ENCODE peak calls at places on chromosomes 16 and 17, in nine cellular contexts. K is OCI-LY7; F is heart right ventricle; R is CD4-positive, alpha-beta memory T cell; E is prostate gland; L is ascending aorta; T is left ventricle myocardium inferior; C is tibial artery; X is gastrocnemius medialis. I is an unnamed sample.

GRCh38 chr17:78667741-78668640 is 90.8 kb upstream of the DNAH17 start:
- DNase-seq in K (no peak), F (no peak), R (no peak), E (no peak), L (no peak), T (no peak), C (no peak), X (no peak), I (no peak)

GRCh38 chr16:10619271-10619849 is 39.0 kb upstream of the EMP2 start:
- DNase-seq in K (no peak), F (peak; percentile 68), R (no peak), E (peak; percentile 21), L (no peak), T (peak; percentile 58), C (no peak), X (no peak), I (no peak)

GRCh38 chr17:43393944-43394482 is 4.8 kb upstream of the ARL4D start:
- DNase-seq in K (peak; percentile 86), F (peak; percentile 76), R (peak; percentile 89), E (peak; percentile 93), L (peak; percentile 46), T (peak; percentile 86), C (peak; percentile 94), X (peak; percentile 88), I (peak; percentile 87)

GRCh38 chr17:38587956-38588771 is 17.6 kb downstream of the SRCIN1 start:
- DNase-seq in K (peak; percentile 34), F (no peak), R (peak; percentile 13), E (no peak), L (no peak), T (no peak), C (no peak), X (no peak), I (no peak)

GRCh38 chr16:55955845-55956244 is 80.7 kb upstream of the CES5A start:
- DNase-seq in K (no peak), F (peak; percentile 67), R (no peak), E (no peak), L (no peak), T (peak; percentile 83), C (no peak), X (peak; percentile 23), I (no peak)

GRCh38 chr17:21173543-21173942 is 40.4 kb downstream of the TMEM11 start:
- DNase-seq in K (no peak), F (no peak), R (no peak), E (no peak), L (no peak), T (no peak), C (no peak), X (peak; percentile 91), I (no peak)

GRCh38 chr17:6019959-6020358 is 50.2 kb upstream of the WSCD1 start:
- DNase-seq in K (no peak), F (no peak), R (no peak), E (no peak), L (no peak), T (no peak), C (no peak), X (no peak), I (no peak)

GRCh38 chr16:16007743-16008111 is 58.3 kb downstream of the ABCC1 start:
- DNase-seq in K (peak; percentile 94), F (no peak), R (no peak), E (no peak), L (no peak), T (no peak), C (no peak), X (no peak), I (no peak)

GRCh38 chr17:77723071-77723908 is 235.2 kb upstream of the TNRC6C start:
- DNase-seq in K (no peak), F (no peak), R (no peak), E (no peak), L (no peak), T (peak; percentile 38), C (no peak), X (no peak), I (no peak)

GRCh38 chr17:57603978-57604377 is 141.1 kb downstream of the CCDC182 start:
- DNase-seq in K (peak; percentile 76), F (no peak), R (peak; percentile 89), E (peak; percentile 31), L (no peak), T (no peak), C (no peak), X (no peak), I (peak; percentile 44)

GRCh38 chr16:67415872-67416793 is at the start of gene ZDHHC1:
- DNase-seq in K (peak; percentile 14), F (peak; percentile 83), R (no peak), E (peak; percentile 67), L (no peak), T (peak; percentile 76), C (peak; percentile 60), X (peak; percentile 48), I (peak; percentile 11)

DNA sequence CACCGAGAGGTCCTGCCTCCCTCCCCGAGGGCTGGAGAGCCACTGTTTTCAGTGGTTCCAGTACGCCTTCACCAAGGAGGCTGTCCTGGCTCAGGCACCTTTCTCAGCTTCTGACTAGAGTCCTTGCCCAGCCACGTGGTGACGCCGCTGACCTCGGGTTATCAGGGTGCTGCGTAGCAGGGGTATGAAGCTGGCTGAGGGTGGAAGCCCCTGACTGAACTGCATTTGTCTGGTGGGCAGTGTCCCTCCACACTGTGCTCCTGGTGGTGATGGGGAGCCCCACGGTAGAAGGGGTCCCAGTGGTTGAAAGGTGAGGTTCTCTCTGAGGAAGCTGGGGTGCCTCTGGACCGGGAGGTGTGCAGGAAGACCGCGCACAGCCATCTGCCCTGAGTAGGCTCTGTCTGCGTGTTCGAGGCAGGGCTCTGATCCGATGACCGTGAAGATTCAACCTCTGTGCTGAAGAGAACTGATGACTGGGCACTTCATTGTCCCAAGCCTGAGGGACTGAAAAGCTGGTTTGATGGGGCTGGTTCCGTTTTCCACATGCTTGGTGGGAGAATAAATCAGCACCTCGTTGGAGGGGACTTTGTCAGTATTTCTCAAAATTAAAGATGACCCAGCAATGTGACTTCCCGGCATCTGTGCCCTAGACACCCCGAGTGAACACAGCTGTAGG is 2.5 kb downstream of the ACSF3 start:
- DNase-seq in K (peak; percentile 38), F (no peak), R (no peak), E (no peak), L (no peak), T (no peak), C (no peak), X (no peak), I (no peak)
- H3K4me1 ChIP-seq in K (peaks cover 58% of the 10 kb centered on the region), F (peaks cover 65% of the 10 kb centered on the region), R (peaks cover 62% of the 10 kb centered on the region), E (peaks cover 11% of the 10 kb centered on the region), L (no peaks in the 10 kb centered on the region), T (peaks cover 39% of the 10 kb centered on the region), C (peaks cover 29% of the 10 kb centered on the region), X (peaks cover 19% of the 10 kb centered on the region), I (peaks cover 48% of the 10 kb centered on the region)

GRCh38 chr16:28039493-28039892 is 24.0 kb downstream of the GSG1L start:
- DNase-seq in K (no peak), F (no peak), R (no peak), E (no peak), L (no peak), T (no peak), C (no peak), X (no peak), I (no peak)

GRCh38 chr16:28040039-28040438 is 23.5 kb downstream of the GSG1L start:
- DNase-seq in K (no peak), F (no peak), R (no peak), E (no peak), L (no peak), T (no peak), C (no peak), X (no peak), I (no peak)

GRCh38 chr16:28038401-28038800 is 25.1 kb downstream of the GSG1L start:
- DNase-seq in K (no peak), F (no peak), R (no peak), E (no peak), L (no peak), T (no peak), C (no peak), X (no peak), I (no peak)

GRCh38 chr16:28041615-28042014 is 21.9 kb downstream of the GSG1L start:
- DNase-seq in K (no peak), F (no peak), R (no peak), E (no peak), L (no peak), T (no peak), C (no peak), X (no peak), I (no peak)

GRCh38 chr16:28042856-28043255 is 20.7 kb downstream of the GSG1L start:
- DNase-seq in K (no peak), F (no peak), R (no peak), E (no peak), L (no peak), T (no peak), C (no peak), X (no peak), I (no peak)
- H3K27ac ChIP-seq in K (no peak overlapping the region), F (no peak overlapping the region), R (no peak overlapping the region), E (no peak overlapping the region), L (peak overlapping the region; percentile 93), T (no peak overlapping the region), C (peak overlapping the region; percentile 44), X (no peak overlapping the region), I (no peak overlapping the region)

GRCh38 chr16:65772134-65772732 is 594.3 kb upstream of the CDH5 start:
- DNase-seq in K (no peak), F (no peak), R (no peak), E (no peak), L (no peak), T (no peak), C (no peak), X (no peak), I (no peak)
- H3K4me3 ChIP-seq in K (no peak overlapping the region), F (no peak overlapping the region), R (no peak overlapping the region), E (no peak overlapping the region), L (no peak overlapping the region), T (no peak overlapping the region), C (no peak overlapping the region), X (no peak overlapping the region), I (no peak overlapping the region)

GRCh38 chr17:50208611-50209061 is 7.2 kb upstream of the COL1A1 start:
- DNase-seq in K (no peak), F (no peak), R (peak; percentile 7), E (no peak), L (no peak), T (no peak), C (peak; percentile 19), X (no peak), I (no peak)
- H3K4me1 ChIP-seq in K (no peaks in the 10 kb centered on the region), F (peaks cover 68% of the 10 kb centered on the region), R (peaks cover 6% of the 10 kb centered on the region), E (no peaks in the 10 kb centered on the region), L (peaks cover 20% of the 10 kb centered on the region), T (peaks cover 60% of the 10 kb centered on the region), C (peaks cover 88% of the 10 kb centered on the region), X (peaks cover 15% of the 10 kb centered on the region), I (no peaks in the 10 kb centered on the region)

GRCh38 chr16:54928016-54928356 is 2.7 kb upstream of the IRX5 start:
- DNase-seq in K (peak; percentile 54), F (no peak), R (no peak), E (no peak), L (no peak), T (no peak), C (no peak), X (no peak), I (no peak)
- H3K27ac ChIP-seq in K (peak overlapping the region; percentile 80), F (peak overlapping the region; percentile 86), R (no peak overlapping the region), E (peak overlapping the region; percentile 92), L (peak overlapping the region; percentile 91), T (peak overlapping the region; percentile 92), C (peak overlapping the region; percentile 96), X (peak overlapping the region; percentile 86), I (no peak overlapping the region)

DNA sequence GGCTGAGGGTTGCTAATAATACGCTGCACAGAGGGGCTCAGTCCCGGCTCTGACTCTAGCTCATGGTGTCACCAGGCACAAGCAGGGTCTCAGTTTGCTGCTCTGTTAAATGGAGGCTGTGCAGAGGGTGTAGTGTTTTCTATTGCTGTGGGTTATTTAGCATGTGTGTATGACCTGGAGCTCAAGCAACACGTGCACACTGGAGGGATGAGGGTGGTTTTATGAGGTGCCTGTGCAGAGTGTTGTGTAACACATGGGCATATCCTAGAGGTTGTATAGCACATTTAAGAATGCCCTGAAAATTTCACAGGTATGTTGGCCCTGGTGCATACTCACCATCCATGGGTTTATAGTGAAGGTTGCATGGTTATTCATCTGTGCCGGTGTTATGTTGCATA is 13.3 kb downstream of the THRA start:
- DNase-seq in K (no peak), F (no peak), R (peak; percentile 2), E (no peak), L (no peak), T (no peak), C (no peak), X (no peak), I (no peak)
- H3K4me3 ChIP-seq in K (no peak overlapping the region), F (peak overlapping the region; percentile 2), R (no peak overlapping the region), E (no peak overlapping the region), L (peak overlapping the region; percentile 23), T (peak overlapping the region; percentile 48), C (peak overlapping the region; percentile 14), X (peak overlapping the region; percentile 14), I (no peak overlapping the region)

I was measured in effector memory CD4-positive, alpha-beta T cell.